ENCODE peak calls at places on chromosomes 16 and 17, in four cellular contexts. H is fibroblast of pulmonary artery, F is AG04450, L is natural killer cell. U is an unnamed sample.

GRCh38 chr17:57603978-57604377 is 141.1 kb downstream of the CCDC182 start:
- DNase-seq in F (no peak), L (peak; percentile 35), H (no peak), U (no peak)

GRCh38 chr17:18031955-18032354 is 7.0 kb downstream of the ATPAF2 start:
- DNase-seq in H (peak; percentile 58), F (no peak), L (no peak), U (no peak)

GRCh38 chr17:62065611-62066468 is 762 bp upstream of the MED13 start:
- DNase-seq in L (peak; percentile 97), F (peak; percentile 93), H (peak; percentile 98), U (peak; percentile 98)

GRCh38 chr17:45818041-45818440 is 26.6 kb upstream of the SPPL2C start:
- DNase-seq in F (no peak), H (no peak), L (no peak), U (no peak)

GRCh38 chr17:18101828-18102227 is 6.7 kb upstream of the MYO15A start:
- DNase-seq in L (no peak), F (no peak), H (no peak), U (no peak)

GRCh38 chr17:39487946-39488345 is 26.7 kb downstream of the CDK12 start:
- DNase-seq in L (no peak), H (no peak), F (no peak), U (no peak)

GRCh38 chr16:2971134-2971984 is 2.2 kb downstream of the PAQR4 start:
- DNase-seq in F (no peak), L (no peak), H (no peak), U (no peak)

GRCh38 chr16:15650698-15651161 is 685 bp downstream of the NDE1 start:
- DNase-seq in F (no peak), L (peak; percentile 35), H (peak; percentile 14), U (no peak)

GRCh38 chr17:40061532-40062038 is 1.2 kb upstream of the THRA start:
- DNase-seq in H (no peak), F (no peak), L (no peak), U (no peak)

GRCh38 chr17:68353121-68353521 is 61.8 kb downstream of the ARSG start:
- DNase-seq in F (no peak), L (no peak), H (no peak), U (no peak)

GRCh38 chr16:58670177-58670576 is 14.4 kb downstream of the SLC38A7 start:
- DNase-seq in L (no peak), H (no peak), F (no peak), U (no peak)

GRCh38 chr17:14214271-14214670 is 22.4 kb downstream of the CDRT15 start:
- DNase-seq in H (peak; percentile 23), L (no peak), F (no peak), U (no peak)

GRCh38 chr16:24071990-24072389 is 184.1 kb upstream of the CACNG3 start:
- DNase-seq in F (no peak), L (no peak), H (no peak), U (no peak)

GRCh38 chr16:11205754-11206459 is 50.1 kb downstream of the SOCS1 start:
- DNase-seq in F (no peak), H (peak; percentile 91), L (no peak), U (no peak)

GRCh38 chr17:44444735-44445105 is 55.3 kb upstream of the ITGA2B start:
- DNase-seq in H (peak; percentile 28), L (no peak), F (peak; percentile 46), U (no peak)

GRCh38 chr17:49922095-49922494 is 46.9 kb upstream of the DLX4 start:
- DNase-seq in F (no peak), H (no peak), L (no peak), U (no peak)

GRCh38 chr17:7606280-7606679 is 8.4 kb downstream of the FXR2 start:
- DNase-seq in L (no peak), F (no peak), H (no peak), U (no peak)

GRCh38 chr17:31487648-31488263 is 96.3 kb downstream of the RAB11FIP4 start:
- DNase-seq in L (peak; percentile 92), H (peak; percentile 22), F (no peak), U (peak; percentile 95)

GRCh38 chr16:66486199-66486772 is 59.2 kb downstream of the BEAN1 start:
- DNase-seq in H (no peak), L (no peak), F (no peak), U (no peak)

GRCh38 chr17:41865596-41865893 is 322 bp upstream of the KLHL11 start:
- DNase-seq in H (no peak), L (no peak), F (no peak), U (no peak)

GRCh38 chr16:27225536-27226360 is 22.4 kb downstream of the KDM8 start:
- DNase-seq in H (no peak), L (no peak), F (no peak), U (no peak)

GRCh38 chr16:11057696-11058345 is 113.5 kb downstream of the CLEC16A start:
- DNase-seq in F (no peak), L (no peak), H (no peak), U (no peak)

GRCh38 chr17:75447951-75448856 is 8.2 kb upstream of the TMEM94 start:
- DNase-seq in L (no peak), H (peak; percentile 35), F (no peak), U (no peak)

GRCh38 chr17:7237761-7238417 is 1.4 kb downstream of the PHF23 start:
- DNase-seq in L (peak; percentile 60), F (no peak), H (peak; percentile 67), U (peak; percentile 63)

GRCh38 chr17:4004517-4005295 is 40.5 kb upstream of the ATP2A3 start:
- DNase-seq in L (peak; percentile 63), F (no peak), H (peak; percentile 31), U (peak; percentile 51)

GRCh38 chr16:29848420-29849297 is 14.4 kb downstream of the CDIPT start:
- DNase-seq in L (peak; percentile 75), H (peak; percentile 77), F (no peak), U (peak; percentile 53)

GRCh38 chr17:72119963-72120877 is 600 bp upstream of the SOX9 start:
- DNase-seq in F (peak; percentile 72), L (no peak), H (peak; percentile 77), U (peak; percentile 46)

GRCh38 chr16:47734987-47735594 is 274.0 kb downstream of the PHKB start:
- DNase-seq in L (no peak), H (no peak), F (no peak), U (no peak)

GRCh38 chr17:37492167-37492566 is 2.5 kb downstream of the DUSP14 start:
- DNase-seq in H (no peak), L (no peak), F (no peak), U (no peak)

GRCh38 chr17:42068979-42069378 is 18.6 kb upstream of the C17orf113 start:
- DNase-seq in H (no peak), L (no peak), F (no peak), U (no peak)

GRCh38 chr16:80466024-80466986 is 74.5 kb upstream of the DYNLRB2 start:
- DNase-seq in L (peak; percentile 35), F (no peak), H (peak; percentile 50), U (peak; percentile 67)

GRCh38 chr17:47802341-47803022 is 19.1 kb downstream of the OSBPL7 start:
- DNase-seq in L (no peak), H (peak; percentile 54), F (no peak), U (no peak)

GRCh38 chr17:64683791-64684190 is 21.7 kb upstream of the SMURF2 start:
- DNase-seq in F (no peak), L (no peak), H (peak; percentile 31), U (no peak)

GRCh38 chr17:55434721-55435120 is 13.1 kb upstream of the MMD start:
- DNase-seq in F (no peak), L (no peak), H (no peak), U (no peak)

GRCh38 chr17:49588312-49588711 is 12.6 kb downstream of the NXPH3 start:
- DNase-seq in F (no peak), H (no peak), L (no peak), U (no peak)

GRCh38 chr16:7303014-7303676 is 29.5 kb upstream of the RBFOX1 start:
- DNase-seq in F (no peak), L (no peak), H (no peak), U (peak; percentile 14)

GRCh38 chr17:82702161-82702932 is 3.8 kb upstream of the RAB40B start:
- DNase-seq in L (no peak), F (no peak), H (no peak), U (no peak)
- TF ChIP-seq CTCF in L (no peak), F (no peak), H (no peak), U (no peak)

GRCh38 chr16:83200005-83200779 is 573.4 kb downstream of the CDH13 start:
- DNase-seq in L (no peak), H (peak; percentile 34), F (no peak), U (no peak)
- TF ChIP-seq CTCF in L (no peak), H (peak; percentile 18), F (no peak), U (peak; percentile 25)

GRCh38 chr17:726331-726919 is 6.0 kb upstream of the TLCD3A start:
- DNase-seq in F (no peak), L (no peak), H (no peak), U (no peak)

GRCh38 chr17:728911-729310 is 3.5 kb upstream of the TLCD3A start:
- DNase-seq in L (no peak), F (no peak), H (no peak), U (no peak)

GRCh38 chr17:725746-726145 is 6.7 kb upstream of the TLCD3A start:
- DNase-seq in H (no peak), F (no peak), L (no peak), U (no peak)

GRCh38 chr17:721540-721937 is 6.9 kb upstream of the VPS53 start:
- DNase-seq in L (no peak), F (no peak), H (no peak), U (no peak)

DNA sequence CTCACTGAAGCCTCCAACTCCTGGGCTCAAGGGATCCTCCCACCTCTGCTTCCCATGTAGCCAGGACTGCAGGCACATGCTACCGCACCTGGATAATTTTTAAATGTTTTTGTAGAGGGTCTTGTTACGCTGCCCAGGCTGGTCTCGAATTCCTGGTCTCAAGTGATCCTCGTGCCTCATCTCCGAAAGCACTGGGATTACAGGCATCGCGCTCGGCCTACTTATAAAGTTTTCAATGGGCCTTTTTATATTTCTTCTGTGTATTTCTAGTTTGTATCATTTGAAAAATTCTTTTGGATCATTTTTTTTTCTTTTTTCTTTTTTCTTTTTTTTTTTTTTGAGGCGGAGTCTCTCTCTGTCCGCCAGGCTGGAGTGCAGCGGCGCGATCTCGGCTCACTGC is 7.3 kb upstream of the TLCD3A start:
- DNase-seq in L (no peak), F (no peak), H (no peak), U (no peak)
- TF ChIP-seq CTCF in L (no peak), F (no peak), H (no peak), U (no peak)

GRCh38 chr17:81607431-81607830 is 29.5 kb downstream of the NPLOC4 start:
- DNase-seq in H (no peak), F (no peak), L (no peak), U (no peak)

GRCh38 chr17:81603846-81604610 is 32.9 kb downstream of the NPLOC4 start:
- DNase-seq in L (no peak), H (no peak), F (no peak), U (no peak)

GRCh38 chr17:81599719-81600486 is 37.0 kb downstream of the NPLOC4 start:
- DNase-seq in F (no peak), L (no peak), H (peak; percentile 42), U (no peak)

DNA sequence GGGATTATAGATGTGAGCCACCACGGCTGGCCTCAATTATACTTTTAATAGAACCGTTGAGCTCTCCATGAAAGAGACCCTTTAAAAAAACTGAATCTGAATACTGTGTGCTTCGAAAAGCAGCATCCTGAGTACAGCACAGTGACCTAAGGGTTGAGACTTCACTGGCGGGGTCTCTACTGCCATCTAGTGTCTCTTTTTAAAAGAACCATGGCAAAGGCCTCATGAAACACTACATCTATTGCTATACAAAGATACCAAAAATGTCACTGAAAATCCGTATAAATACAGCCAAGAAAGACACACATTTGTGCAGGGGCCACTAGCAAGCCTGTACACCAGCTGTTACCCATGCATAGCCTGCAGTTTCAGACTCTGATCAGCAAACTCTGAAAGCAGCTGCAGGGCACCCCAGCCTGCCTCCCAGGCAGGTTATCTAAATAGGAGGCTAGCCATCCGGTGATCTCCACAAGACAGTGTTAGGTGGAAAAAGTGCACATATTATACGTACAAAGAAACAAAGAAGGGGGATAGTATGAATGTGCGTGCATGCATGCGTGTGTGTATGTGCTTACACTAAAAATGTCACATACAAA is 35.3 kb downstream of the NPLOC4 start:
- DNase-seq in L (no peak), F (peak; percentile 38), H (peak; percentile 86), U (peak; percentile 17)
- TF ChIP-seq CTCF in L (peak; percentile 89), F (peak; percentile 91), H (peak; percentile 83), U (peak; percentile 83)

U was measured in progenitor cell of endocrine pancreas.